ENCODE peak calls at places on chromosome 6, in nine cellular contexts. T is CD8-positive, alpha-beta T cell; S is EL; B is NB4; K is PC-3; G is myocyte; I is hippocampal formation; F is IMR-90; A is GM04503. N is an unnamed sample.

GRCh38 chr6:158009935-158010585 is 28.4 kb downstream of the SYNJ2 start:
- DNase-seq in G (no peak), K (no peak), B (no peak), F (no peak), T (no peak), I (no peak), A (no peak), S (no peak), N (no peak)

GRCh38 chr6:137044366-137045220 is at the start of gene IL20RA:
- DNase-seq in G (no peak), I (no peak), S (peak), F (no peak), B (no peak), T (no peak), A (no peak), K (peak), N (no peak)

GRCh38 chr6:144659202-144659731 is 374.1 kb downstream of the UTRN start:
- DNase-seq in K (no peak), F (peak), A (no peak), S (peak), T (no peak), B (peak), G (peak), I (no peak), N (no peak)

GRCh38 chr6:1400126-1400850 is 10.9 kb downstream of the FOXF2 start:
- DNase-seq in G (no peak), K (no peak), T (no peak), I (no peak), A (no peak), B (no peak), S (no peak), F (no peak), N (no peak)

GRCh38 chr6:37714836-37715425 is 17.2 kb upstream of the MDGA1 start:
- DNase-seq in G (no peak), K (no peak), I (no peak), S (peak), B (no peak), F (peak), A (no peak), T (no peak), N (no peak)

GRCh38 chr6:143176090-143177021 is 115.7 kb downstream of the AIG1 start:
- DNase-seq in I (no peak), B (no peak), S (peak), F (peak), K (peak), T (no peak), A (peak), G (peak), N (peak)

GRCh38 chr6:29992792-29993191 is 50.5 kb downstream of the HLA-A start:
- DNase-seq in G (no peak), K (peak), F (peak), B (no peak), T (no peak), I (no peak), A (peak), S (peak), N (no peak)

GRCh38 chr6:11230158-11231107 is 2.0 kb downstream of the NEDD9 start:
- DNase-seq in S (peak), T (no peak), B (no peak), K (no peak), I (no peak), G (no peak), F (no peak), A (no peak), N (no peak)

GRCh38 chr6:2792330-2792729 is 27.1 kb downstream of the WRNIP1 start:
- DNase-seq in I (no peak), A (no peak), F (peak), G (no peak), B (peak), S (peak), T (no peak), K (peak), N (no peak)

GRCh38 chr6:134057478-134057877 is 5.1 kb upstream of the SLC2A12 start:
- DNase-seq in T (no peak), B (no peak), K (no peak), I (no peak), F (no peak), G (no peak), A (no peak), S (no peak), N (no peak)

GRCh38 chr6:139533573-139534471 is 159.4 kb upstream of the CITED2 start:
- DNase-seq in F (peak), S (peak), I (no peak), A (peak), G (peak), T (no peak), K (no peak), B (no peak), N (peak)

GRCh38 chr6:68572525-68572924 is 62.6 kb upstream of the ADGRB3 start:
- DNase-seq in T (no peak), A (no peak), B (peak), G (peak), F (no peak), I (no peak), S (no peak), K (peak), N (no peak)

GRCh38 chr6:46175446-46175845 is 4.7 kb upstream of the ENPP5 start:
- DNase-seq in F (no peak), G (no peak), K (no peak), I (no peak), S (no peak), T (no peak), A (no peak), B (no peak), N (no peak)

GRCh38 chr6:167485186-167485978 is 160.5 kb downstream of the TTLL2 start:
- DNase-seq in B (no peak), S (no peak), T (no peak), F (no peak), A (no peak), K (peak), I (peak), G (no peak), N (no peak)

GRCh38 chr6:4305056-4305455 is 169.7 kb upstream of the ECI2 start:
- DNase-seq in I (no peak), S (no peak), G (no peak), B (no peak), K (no peak), F (no peak), A (no peak), T (no peak), N (no peak)

GRCh38 chr6:33490198-33490597 is 35.8 kb downstream of the ZBTB9 start:
- DNase-seq in T (no peak), A (no peak), G (peak), I (no peak), F (no peak), B (peak), S (no peak), K (peak), N (no peak)

GRCh38 chr6:76633259-76633658 is 560.8 kb upstream of the IMPG1 start:
- DNase-seq in I (no peak), F (no peak), G (peak), S (peak), T (no peak), B (peak), K (no peak), A (no peak), N (no peak)

GRCh38 chr6:47571488-47571887 is 93.9 kb downstream of the CD2AP start:
- DNase-seq in F (no peak), T (no peak), B (no peak), G (no peak), A (no peak), S (no peak), K (no peak), I (no peak), N (no peak)

GRCh38 chr6:142152731-142153130 is 5.7 kb downstream of the VTA1 start:
- DNase-seq in T (no peak), B (no peak), I (no peak), A (peak), S (peak), G (no peak), K (peak), F (peak), N (peak)

GRCh38 chr6:33578588-33579011 is 1.5 kb downstream of the BAK1 start:
- DNase-seq in T (peak), I (no peak), A (no peak), B (no peak), G (no peak), S (no peak), K (no peak), F (no peak), N (no peak)

GRCh38 chr6:30880563-30881252 is 3.6 kb upstream of the DDR1 start:
- DNase-seq in S (no peak), G (no peak), F (no peak), A (no peak), I (peak), T (no peak), B (no peak), K (no peak), N (no peak)

GRCh38 chr6:126672654-126673053 is 332.7 kb downstream of the CENPW start:
- DNase-seq in A (no peak), I (no peak), S (no peak), T (no peak), B (no peak), K (no peak), F (no peak), G (peak), N (no peak)

GRCh38 chr6:40727272-40727671 is 140.1 kb upstream of the LRFN2 start:
- DNase-seq in B (peak), A (no peak), T (no peak), I (no peak), S (no peak), F (no peak), G (no peak), K (no peak), N (no peak)

GRCh38 chr6:169845426-169846285 is 94.2 kb downstream of the ERMARD start:
- DNase-seq in F (no peak), G (no peak), I (no peak), S (no peak), K (no peak), A (no peak), B (no peak), T (no peak), N (no peak)

GRCh38 chr6:115945806-115946205 is 114.9 kb downstream of the FRK start:
- DNase-seq in A (no peak), B (no peak), T (no peak), K (peak), S (no peak), G (peak), I (no peak), F (no peak), N (no peak)

GRCh38 chr6:21115111-21115510 is 478.4 kb upstream of the SOX4 start:
- DNase-seq in K (no peak), G (peak), B (no peak), F (peak), T (no peak), A (peak), I (no peak), S (no peak), N (no peak)

GRCh38 chr6:78363688-78364087 is 503.7 kb upstream of the IRAK1BP1 start:
- DNase-seq in K (no peak), B (no peak), S (no peak), I (no peak), G (no peak), T (no peak), F (no peak), A (no peak), N (no peak)

GRCh38 chr6:25172819-25173218 is 106.4 kb upstream of the CARMIL1 start:
- DNase-seq in F (peak), I (no peak), A (peak), K (peak), T (no peak), G (peak), S (peak), B (no peak), N (peak)

GRCh38 chr6:135299256-135299655 is 118.1 kb downstream of the MYB start:
- DNase-seq in G (peak), F (peak), K (peak), A (no peak), T (no peak), B (peak), I (no peak), S (peak), N (no peak)

GRCh38 chr6:148650941-148651540 is 95.8 kb upstream of the UST start:
- DNase-seq in T (no peak), I (no peak), G (peak), K (no peak), A (no peak), S (no peak), B (no peak), F (no peak), N (no peak)

GRCh38 chr6:157464653-157465535 is 83.9 kb downstream of the ZDHHC14 start:
- DNase-seq in S (no peak), F (no peak), G (no peak), B (peak), T (no peak), A (no peak), K (no peak), I (no peak), N (no peak)

GRCh38 chr6:11785953-11786579 is 7.5 kb upstream of the ADTRP start:
- DNase-seq in T (peak), G (no peak), K (no peak), B (no peak), A (no peak), S (no peak), I (no peak), F (no peak), N (no peak)

N was measured in AG09319.